ENCODE peak calls at places on chromosomes 3 and 15, in eight cellular contexts. V is HCT116, C is breast epithelium, Z is K562, Q is GM23338, U is endothelial cell of umbilical vein, B is sigmoid colon, T is HL-60. H is an unnamed sample.

GRCh38 chr3:55327131-55327920 is 159.8 kb downstream of the WNT5A start:
- DNase-seq in U (no peak), C (no peak), V (no peak), B (no peak), Q (no peak), Z (no peak), T (no peak), H (no peak)

GRCh38 chr15:23690450-23690852 is 3.3 kb upstream of the NDN start:
- DNase-seq in T (no peak), U (no peak), C (no peak), Z (peak; percentile 11), B (peak; percentile 89), Q (peak; percentile 53), V (no peak), H (no peak)

GRCh38 chr3:22007376-22007775 is 256.4 kb upstream of the ZNF385D start:
- DNase-seq in C (no peak), B (no peak), T (no peak), V (no peak), Q (no peak), Z (no peak), U (no peak), H (no peak)

GRCh38 chr3:146156060-146156459 is 4.9 kb downstream of the PLOD2 start:
- DNase-seq in Q (no peak), V (no peak), U (peak; percentile 54), C (no peak), T (no peak), B (no peak), Z (no peak), H (no peak)

GRCh38 chr3:43221076-43221475 is 65.3 kb upstream of the SNRK start:
- DNase-seq in Q (no peak), U (no peak), B (no peak), V (no peak), T (no peak), Z (no peak), C (no peak), H (no peak)

GRCh38 chr15:68232937-68233336 is 3.4 kb upstream of the CLN6 start:
- DNase-seq in V (no peak), Q (no peak), C (no peak), U (no peak), Z (no peak), T (peak; percentile 87), B (no peak), H (no peak)

GRCh38 chr15:87939838-87940457 is 316.6 kb downstream of the NTRK3 start:
- DNase-seq in V (no peak), Q (no peak), B (no peak), Z (no peak), T (peak; percentile 39), U (no peak), C (no peak), H (no peak)

GRCh38 chr15:82537351-82537908 is 2.8 kb downstream of the RPS17 start:
- DNase-seq in Z (no peak), B (no peak), V (no peak), Q (no peak), C (no peak), T (no peak), U (no peak), H (no peak)

GRCh38 chr3:172591876-172592771 is 68.9 kb upstream of the TNFSF10 start:
- DNase-seq in T (peak; percentile 52), B (no peak), U (no peak), Z (peak; percentile 28), Q (no peak), C (no peak), V (no peak), H (peak; percentile 33)

GRCh38 chr15:31442203-31443090 is 115.8 kb downstream of the KLF13 start:
- DNase-seq in Z (no peak), Q (peak; percentile 61), B (no peak), U (no peak), V (no peak), T (no peak), C (no peak), H (no peak)

GRCh38 chr3:105907790-105908189 is 39.0 kb upstream of the CBLB start:
- DNase-seq in U (no peak), C (no peak), B (no peak), Z (no peak), V (no peak), Q (no peak), T (peak; percentile 75), H (no peak)

GRCh38 chr3:189936210-189936609 is 184.5 kb downstream of the P3H2 start:
- DNase-seq in Z (no peak), B (no peak), V (no peak), U (no peak), C (no peak), T (no peak), Q (no peak), H (no peak)

GRCh38 chr3:14057701-14058100 is 67.0 kb downstream of the CHCHD4 start:
- DNase-seq in V (no peak), Q (no peak), Z (peak; percentile 48), T (no peak), B (no peak), U (no peak), C (no peak), H (no peak)

GRCh38 chr15:39125904-39126303 is 455.0 kb upstream of the THBS1 start:
- DNase-seq in U (peak; percentile 75), Z (peak; percentile 61), T (peak; percentile 21), V (peak; percentile 51), B (no peak), Q (peak; percentile 75), C (no peak), H (peak; percentile 35)

GRCh38 chr3:173739716-173740115 is 342.2 kb downstream of the NLGN1 start:
- DNase-seq in Z (no peak), V (no peak), B (no peak), Q (peak; percentile 39), U (peak; percentile 83), C (no peak), T (no peak), H (no peak)

GRCh38 chr15:25368855-25369254 is 70.0 kb downstream of the UBE3A start:
- DNase-seq in C (no peak), T (no peak), Q (no peak), U (no peak), Z (no peak), V (no peak), B (no peak), H (no peak)

GRCh38 chr3:42119558-42120355 is 28.6 kb downstream of the TRAK1 start:
- DNase-seq in Q (no peak), Z (no peak), V (no peak), C (no peak), U (peak; percentile 95), B (no peak), T (peak; percentile 63), H (no peak)

GRCh38 chr15:81279621-81280051 is 44.3 kb downstream of the STARD5 start:
- DNase-seq in C (no peak), V (no peak), Z (no peak), U (peak; percentile 29), T (no peak), B (no peak), Q (no peak), H (no peak)

GRCh38 chr15:34794590-34795206 is 651 bp downstream of the ACTC1 start:
- DNase-seq in T (no peak), B (no peak), C (no peak), Z (no peak), V (no peak), U (no peak), Q (peak; percentile 26), H (no peak)

GRCh38 chr3:4741404-4742307 is 237.6 kb upstream of the BHLHE40 start:
- DNase-seq in V (peak; percentile 83), B (peak; percentile 83), U (peak; percentile 99), Q (no peak), T (peak; percentile 71), Z (peak; percentile 95), C (no peak), H (no peak)

GRCh38 chr3:127156651-127157050 is 36.3 kb upstream of the PRR23E start:
- DNase-seq in C (no peak), Q (no peak), B (no peak), V (no peak), T (no peak), Z (no peak), U (no peak), H (no peak)

GRCh38 chr3:151091685-151092352 is 6.4 kb downstream of the MED12L start:
- DNase-seq in Z (no peak), B (no peak), V (no peak), U (no peak), Q (no peak), C (no peak), T (no peak), H (no peak)

GRCh38 chr3:98500019-98500418 is 2.5 kb downstream of the OR5K2 start:
- DNase-seq in B (no peak), T (no peak), Z (no peak), C (no peak), Q (no peak), V (no peak), U (no peak), H (no peak)

GRCh38 chr3:195208183-195208582 is 62.8 kb downstream of the XXYLT1 start:
- DNase-seq in T (no peak), Q (no peak), C (no peak), V (no peak), U (no peak), Z (no peak), B (no peak), H (no peak)

GRCh38 chr3:50138266-50139230 is 16.6 kb upstream of the SEMA3F start:
- DNase-seq in U (peak; percentile 52), Z (no peak), T (no peak), B (no peak), Q (peak; percentile 84), C (no peak), V (no peak), H (no peak)

DNA sequence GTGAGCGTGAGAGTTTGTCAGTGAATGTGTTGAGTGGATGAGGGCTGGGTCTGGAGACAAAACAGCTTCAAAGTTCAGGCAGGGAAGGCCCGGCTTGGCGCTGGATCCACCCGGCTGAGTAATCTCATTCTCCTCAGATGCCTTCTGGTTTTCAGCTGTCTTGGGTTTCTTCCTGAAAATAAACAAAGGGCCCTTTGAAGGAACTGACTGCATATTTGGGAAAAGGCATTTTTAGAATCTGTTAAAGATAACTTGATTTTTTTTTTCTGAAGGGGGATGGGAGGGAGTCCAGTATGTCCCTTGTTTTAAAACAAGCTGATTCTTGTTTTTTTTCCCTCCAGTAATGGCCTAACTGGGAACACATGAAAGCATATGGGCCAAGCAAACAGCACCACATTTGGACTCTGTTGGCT is 86.4 kb downstream of the TIGIT start:
- DNase-seq in Q (no peak), V (peak; percentile 44), U (no peak), C (peak; percentile 57), Z (no peak), B (peak; percentile 87), T (no peak), H (no peak)
- TF ChIP-seq POLR2AphosphoS5 in Q (no peak), V (no peak), U (no peak), C (no peak), Z (no peak), B (peak; percentile 60), T (no peak), H (no peak)

GRCh38 chr3:132659370-132660055 is at the start of gene ACAD11:
- DNase-seq in U (peak; percentile 85), T (peak; percentile 64), Q (peak; percentile 75), Z (peak; percentile 63), B (peak; percentile 89), C (peak; percentile 62), V (peak; percentile 59), H (peak; percentile 34)
- TF ChIP-seq POLR2AphosphoS5 in U (no peak), T (no peak), Q (peak; percentile 57), Z (no peak), B (peak; percentile 58), C (no peak), V (peak; percentile 64), H (no peak)

GRCh38 chr3:157092219-157092618 is 67.7 kb downstream of the CCNL1 start:
- DNase-seq in Q (no peak), T (no peak), C (no peak), V (no peak), Z (no peak), U (no peak), B (no peak), H (no peak)
- TF ChIP-seq POLR2AphosphoS5 in Q (no peak), T (no peak), C (no peak), V (no peak), Z (no peak), U (no peak), B (no peak), H (no peak)

GRCh38 chr3:94587291-94587690 is 524.4 kb downstream of the NSUN3 start:
- DNase-seq in B (no peak), U (no peak), T (no peak), V (no peak), Q (no peak), C (no peak), Z (no peak), H (no peak)
- TF ChIP-seq POLR2AphosphoS5 in B (no peak), U (no peak), T (no peak), V (no peak), Q (no peak), C (no peak), Z (no peak), H (no peak)